ENCODE peak calls at places on chromosomes 13 and 19, in seven cellular contexts. One of them, this sample, is unnamed.

GRCh38 chr19:3783660-3784584 is 2.3 kb downstream of the MATK start:
- DNase-seq in brain microvascular endothelial cell: no peak
- DNase-seq in AG10803: no peak
- DNase-seq in psoas muscle: no peak
- DNase-seq in foreskin fibroblast: no peak
- DNase-seq in trophoblast cell: no peak
- DNase-seq in transverse colon: no peak
- DNase-seq in this sample: no peak

GRCh38 chr19:14772995-14773394 is 5.4 kb downstream of the ADGRE2 start:
- DNase-seq in trophoblast cell: no peak
- DNase-seq in foreskin fibroblast: no peak
- DNase-seq in brain microvascular endothelial cell: no peak
- DNase-seq in transverse colon: no peak
- DNase-seq in AG10803: no peak
- DNase-seq in psoas muscle: no peak
- DNase-seq in this sample: no peak

GRCh38 chr19:3818479-3818878 is 32.3 kb upstream of the MATK start:
- DNase-seq in foreskin fibroblast: no peak
- DNase-seq in brain microvascular endothelial cell: peak
- DNase-seq in AG10803: peak
- DNase-seq in transverse colon: no peak
- DNase-seq in psoas muscle: no peak
- DNase-seq in trophoblast cell: peak
- DNase-seq in this sample: peak

GRCh38 chr13:25286308-25286968 is 850 bp downstream of the MTMR6 start:
- DNase-seq in transverse colon: peak
- DNase-seq in brain microvascular endothelial cell: peak
- DNase-seq in AG10803: peak
- DNase-seq in psoas muscle: no peak
- DNase-seq in trophoblast cell: peak
- DNase-seq in foreskin fibroblast: peak
- DNase-seq in this sample: peak

GRCh38 chr13:39254606-39255005 is 216.3 kb downstream of the NHLRC3 start:
- DNase-seq in transverse colon: no peak
- DNase-seq in foreskin fibroblast: no peak
- DNase-seq in psoas muscle: no peak
- DNase-seq in trophoblast cell: no peak
- DNase-seq in brain microvascular endothelial cell: no peak
- DNase-seq in AG10803: no peak
- DNase-seq in this sample: no peak

GRCh38 chr19:28977826-28978225 is 235.1 kb downstream of the UQCRFS1 start:
- DNase-seq in trophoblast cell: no peak
- DNase-seq in brain microvascular endothelial cell: no peak
- DNase-seq in transverse colon: no peak
- DNase-seq in psoas muscle: no peak
- DNase-seq in AG10803: no peak
- DNase-seq in foreskin fibroblast: no peak
- DNase-seq in this sample: no peak

GRCh38 chr19:14997981-14998380 is 18.3 kb upstream of the SLC1A6 start:
- DNase-seq in foreskin fibroblast: no peak
- DNase-seq in trophoblast cell: peak
- DNase-seq in AG10803: no peak
- DNase-seq in transverse colon: no peak
- DNase-seq in psoas muscle: no peak
- DNase-seq in brain microvascular endothelial cell: no peak
- DNase-seq in this sample: no peak

GRCh38 chr13:34334984-34335661 is 517.2 kb downstream of the RFC3 start:
- DNase-seq in transverse colon: no peak
- DNase-seq in brain microvascular endothelial cell: no peak
- DNase-seq in AG10803: no peak
- DNase-seq in trophoblast cell: no peak
- DNase-seq in psoas muscle: no peak
- DNase-seq in foreskin fibroblast: no peak
- DNase-seq in this sample: no peak

GRCh38 chr19:6733338-6734095 is 3.9 kb downstream of the GPR108 start:
- DNase-seq in AG10803: no peak
- DNase-seq in foreskin fibroblast: no peak
- DNase-seq in trophoblast cell: no peak
- DNase-seq in psoas muscle: no peak
- DNase-seq in brain microvascular endothelial cell: no peak
- DNase-seq in transverse colon: no peak
- DNase-seq in this sample: no peak

GRCh38 chr19:54947381-54947780 is at the start of gene NLRP7:
- DNase-seq in AG10803: no peak
- DNase-seq in psoas muscle: no peak
- DNase-seq in foreskin fibroblast: no peak
- DNase-seq in trophoblast cell: no peak
- DNase-seq in brain microvascular endothelial cell: no peak
- DNase-seq in transverse colon: no peak
- DNase-seq in this sample: no peak

GRCh38 chr19:30873691-30874090 is 475.5 kb downstream of the TSHZ3 start:
- DNase-seq in AG10803: no peak
- DNase-seq in foreskin fibroblast: no peak
- DNase-seq in psoas muscle: no peak
- DNase-seq in trophoblast cell: no peak
- DNase-seq in brain microvascular endothelial cell: no peak
- DNase-seq in transverse colon: no peak
- DNase-seq in this sample: no peak

GRCh38 chr13:79710376-79710775 is 229.4 kb downstream of the NDFIP2 start:
- DNase-seq in transverse colon: no peak
- DNase-seq in brain microvascular endothelial cell: no peak
- DNase-seq in trophoblast cell: no peak
- DNase-seq in psoas muscle: no peak
- DNase-seq in AG10803: peak
- DNase-seq in foreskin fibroblast: peak
- DNase-seq in this sample: peak

GRCh38 chr19:41886761-41887710 is 4.1 kb downstream of the ARHGEF1 start:
- DNase-seq in brain microvascular endothelial cell: no peak
- DNase-seq in trophoblast cell: no peak
- DNase-seq in AG10803: no peak
- DNase-seq in psoas muscle: no peak
- DNase-seq in foreskin fibroblast: no peak
- DNase-seq in transverse colon: peak
- DNase-seq in this sample: no peak

GRCh38 chr13:96958286-96958891 is 35.9 kb downstream of the OXGR1 start:
- DNase-seq in trophoblast cell: peak
- DNase-seq in AG10803: peak
- DNase-seq in psoas muscle: no peak
- DNase-seq in brain microvascular endothelial cell: peak
- DNase-seq in foreskin fibroblast: peak
- DNase-seq in transverse colon: no peak
- DNase-seq in this sample: peak

GRCh38 chr13:111485491-111486250 is 165.2 kb downstream of the TEX29 start:
- DNase-seq in AG10803: no peak
- DNase-seq in trophoblast cell: no peak
- DNase-seq in brain microvascular endothelial cell: no peak
- DNase-seq in foreskin fibroblast: no peak
- DNase-seq in transverse colon: no peak
- DNase-seq in psoas muscle: no peak
- DNase-seq in this sample: no peak

GRCh38 chr19:11251650-11252314 is 10.5 kb downstream of the DOCK6 start:
- DNase-seq in trophoblast cell: no peak
- DNase-seq in psoas muscle: no peak
- DNase-seq in brain microvascular endothelial cell: no peak
- DNase-seq in foreskin fibroblast: no peak
- DNase-seq in AG10803: no peak
- DNase-seq in transverse colon: no peak
- DNase-seq in this sample: no peak

GRCh38 chr19:16509141-16510061 is 13.2 kb downstream of the C19orf44 start:
- DNase-seq in trophoblast cell: peak
- DNase-seq in brain microvascular endothelial cell: no peak
- DNase-seq in foreskin fibroblast: no peak
- DNase-seq in transverse colon: no peak
- DNase-seq in psoas muscle: no peak
- DNase-seq in AG10803: peak
- DNase-seq in this sample: peak

GRCh38 chr13:46050771-46051170 is 1.8 kb downstream of the ZC3H13 start:
- DNase-seq in psoas muscle: no peak
- DNase-seq in trophoblast cell: no peak
- DNase-seq in foreskin fibroblast: no peak
- DNase-seq in brain microvascular endothelial cell: no peak
- DNase-seq in transverse colon: no peak
- DNase-seq in AG10803: no peak
- DNase-seq in this sample: no peak
- H3K4me3 ChIP-seq in psoas muscle: peak
- H3K4me3 ChIP-seq in trophoblast cell: no peak
- H3K4me3 ChIP-seq in foreskin fibroblast: peak
- H3K4me3 ChIP-seq in brain microvascular endothelial cell: no peak
- H3K4me3 ChIP-seq in transverse colon: no peak
- H3K4me3 ChIP-seq in AG10803: peak
- H3K4me3 ChIP-seq in this sample: peak

GRCh38 chr19:19040417-19040816 is 7.0 kb downstream of the ARMC6 start:
- DNase-seq in transverse colon: peak
- DNase-seq in trophoblast cell: no peak
- DNase-seq in foreskin fibroblast: peak
- DNase-seq in AG10803: peak
- DNase-seq in psoas muscle: peak
- DNase-seq in brain microvascular endothelial cell: peak
- DNase-seq in this sample: peak
- H3K4me3 ChIP-seq in transverse colon: no peak
- H3K4me3 ChIP-seq in trophoblast cell: no peak
- H3K4me3 ChIP-seq in foreskin fibroblast: no peak
- H3K4me3 ChIP-seq in AG10803: no peak
- H3K4me3 ChIP-seq in psoas muscle: no peak
- H3K4me3 ChIP-seq in brain microvascular endothelial cell: no peak
- H3K4me3 ChIP-seq in this sample: no peak

DNA sequence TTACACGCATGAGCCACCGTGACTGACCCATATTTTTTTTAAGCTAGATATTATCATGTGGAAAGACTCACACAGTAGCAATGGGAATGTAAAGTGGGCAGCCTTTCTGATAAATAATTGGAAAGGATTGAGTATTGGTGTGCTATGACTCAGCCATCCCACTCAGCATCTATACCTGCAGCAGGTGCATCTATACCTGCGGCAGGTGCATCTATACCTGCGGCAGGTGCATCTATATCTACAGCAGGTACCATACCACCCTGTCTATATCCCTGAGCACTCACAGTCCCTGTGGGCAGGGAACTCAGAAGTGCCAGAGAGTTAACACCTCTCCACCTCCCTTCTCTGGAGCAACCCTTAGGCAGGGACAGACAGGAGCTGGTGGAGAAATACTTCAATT is 5.2 kb upstream of the LRRC8E start:
- DNase-seq in foreskin fibroblast: no peak
- DNase-seq in AG10803: no peak
- DNase-seq in transverse colon: no peak
- DNase-seq in trophoblast cell: no peak
- DNase-seq in brain microvascular endothelial cell: no peak
- DNase-seq in psoas muscle: no peak
- DNase-seq in this sample: no peak
- H3K4me3 ChIP-seq in foreskin fibroblast: no peak
- H3K4me3 ChIP-seq in AG10803: no peak
- H3K4me3 ChIP-seq in transverse colon: no peak
- H3K4me3 ChIP-seq in trophoblast cell: no peak
- H3K4me3 ChIP-seq in brain microvascular endothelial cell: no peak
- H3K4me3 ChIP-seq in psoas muscle: no peak
- H3K4me3 ChIP-seq in this sample: no peak

GRCh38 chr19:58060231-58060630 is 1.1 kb downstream of the ZNF135 start:
- DNase-seq in brain microvascular endothelial cell: no peak
- DNase-seq in foreskin fibroblast: no peak
- DNase-seq in psoas muscle: no peak
- DNase-seq in AG10803: no peak
- DNase-seq in transverse colon: no peak
- DNase-seq in trophoblast cell: no peak
- DNase-seq in this sample: no peak
- H3K4me3 ChIP-seq in brain microvascular endothelial cell: no peak
- H3K4me3 ChIP-seq in foreskin fibroblast: no peak
- H3K4me3 ChIP-seq in psoas muscle: peak
- H3K4me3 ChIP-seq in AG10803: no peak
- H3K4me3 ChIP-seq in transverse colon: no peak
- H3K4me3 ChIP-seq in trophoblast cell: no peak
- H3K4me3 ChIP-seq in this sample: no peak

DNA sequence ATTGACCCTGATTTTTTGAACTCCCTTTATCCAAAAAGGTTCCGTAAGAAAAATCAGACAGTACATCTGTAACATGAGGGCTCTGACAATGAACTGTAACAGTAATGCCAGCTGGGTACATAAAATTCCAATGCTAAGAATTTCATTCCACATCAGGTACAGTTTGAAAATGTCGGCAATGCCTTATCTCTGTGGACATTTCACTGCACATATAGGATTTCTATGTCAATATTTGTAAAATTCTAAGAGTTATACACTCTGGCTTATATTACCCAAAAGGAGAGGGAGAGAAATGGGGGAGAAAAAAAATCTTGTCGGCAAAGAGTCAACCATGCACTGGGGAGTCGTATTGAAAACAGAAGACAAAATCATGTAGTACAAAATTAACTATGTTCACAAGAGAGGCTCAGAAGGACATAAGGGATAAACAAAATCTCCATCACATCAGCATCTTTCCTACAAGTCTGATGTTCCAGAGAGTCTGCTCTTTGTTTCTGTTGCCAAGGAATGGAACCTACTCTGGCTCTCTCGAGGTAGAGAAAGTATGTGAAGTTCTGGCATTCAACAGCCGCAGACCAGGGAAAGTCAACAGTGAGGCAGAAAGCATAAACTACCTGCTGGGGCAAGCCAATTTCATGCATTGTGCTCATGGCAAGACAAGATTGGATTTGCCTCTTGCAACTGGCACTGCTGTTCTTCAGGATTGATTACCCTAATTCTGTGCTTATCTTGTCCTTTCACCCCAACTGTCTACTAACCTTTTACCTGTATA is 72.3 kb downstream of the STARD13 start:
- DNase-seq in psoas muscle: no peak
- DNase-seq in transverse colon: no peak
- DNase-seq in AG10803: no peak
- DNase-seq in trophoblast cell: no peak
- DNase-seq in brain microvascular endothelial cell: no peak
- DNase-seq in foreskin fibroblast: no peak
- DNase-seq in this sample: no peak
- H3K4me3 ChIP-seq in psoas muscle: no peak
- H3K4me3 ChIP-seq in transverse colon: no peak
- H3K4me3 ChIP-seq in AG10803: no peak
- H3K4me3 ChIP-seq in trophoblast cell: no peak
- H3K4me3 ChIP-seq in brain microvascular endothelial cell: no peak
- H3K4me3 ChIP-seq in foreskin fibroblast: no peak
- H3K4me3 ChIP-seq in this sample: no peak

DNA sequence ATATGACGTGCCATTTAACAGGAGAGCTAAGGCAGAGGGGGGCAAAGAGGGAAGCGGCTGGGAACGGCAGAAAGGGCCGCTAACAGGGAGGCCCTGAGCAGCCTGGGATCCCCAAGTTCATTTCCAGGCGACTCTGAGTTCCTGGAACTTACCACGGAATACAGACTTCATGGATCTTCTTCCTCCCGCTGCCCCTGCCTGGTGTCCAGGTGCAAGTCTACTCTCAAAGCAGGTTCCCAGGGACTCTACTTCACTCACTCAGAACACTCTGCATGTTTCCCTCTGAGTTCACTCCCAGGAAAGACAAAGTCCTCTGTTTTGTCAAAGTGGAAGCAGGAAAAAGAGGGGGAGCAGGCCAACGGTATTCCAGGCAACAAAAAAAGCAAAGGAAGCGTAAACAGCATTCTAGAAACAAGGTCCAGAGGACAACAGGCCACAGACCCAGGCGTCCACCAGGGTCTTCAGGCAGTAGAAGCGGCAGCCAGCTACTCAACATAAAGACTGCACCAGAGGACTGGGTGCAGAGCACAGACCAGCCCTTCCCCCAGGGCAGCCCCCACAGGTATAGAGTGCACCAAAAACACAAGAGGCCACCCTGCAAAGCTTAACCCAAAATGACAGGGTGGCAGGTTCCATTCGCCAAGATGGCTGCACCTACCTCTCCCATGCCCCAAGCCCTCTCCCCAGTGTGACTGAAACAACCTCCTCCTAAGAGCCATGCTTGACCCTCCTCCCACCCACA is 3.0 kb downstream of the MIER2 start:
- DNase-seq in trophoblast cell: no peak
- DNase-seq in AG10803: no peak
- DNase-seq in psoas muscle: no peak
- DNase-seq in brain microvascular endothelial cell: no peak
- DNase-seq in foreskin fibroblast: no peak
- DNase-seq in transverse colon: no peak
- DNase-seq in this sample: no peak
- H3K4me3 ChIP-seq in trophoblast cell: peak
- H3K4me3 ChIP-seq in AG10803: no peak
- H3K4me3 ChIP-seq in psoas muscle: peak
- H3K4me3 ChIP-seq in brain microvascular endothelial cell: no peak
- H3K4me3 ChIP-seq in foreskin fibroblast: peak
- H3K4me3 ChIP-seq in transverse colon: no peak
- H3K4me3 ChIP-seq in this sample: no peak

This sample was measured in fibroblast of pulmonary artery.